ENCODE peak calls at places on chromosomes 1 and 21, in four cellular contexts. J, I, K and X are unnamed samples.

GRCh38 chr1:203656796-203657620 is 30.4 kb downstream of the ATP2B4 start:
- DNase-seq in I (no peak), K (no peak), J (no peak), X (no peak)

GRCh38 chr1:158028956-158029355 is 35.5 kb downstream of the KIRREL1 start:
- DNase-seq in J (no peak), K (no peak), I (peak), X (no peak)

GRCh38 chr1:65002508-65003315 is 36.4 kb upstream of the JAK1 start:
- DNase-seq in J (peak), I (peak), K (peak), X (peak)

GRCh38 chr1:163106364-163106987 is 37.3 kb downstream of the RGS4 start:
- DNase-seq in I (no peak), K (no peak), J (no peak), X (no peak)

GRCh38 chr1:155867766-155868165 is 8.4 kb downstream of the SYT11 start:
- DNase-seq in J (no peak), K (no peak), I (no peak), X (no peak)

GRCh38 chr21:41537356-41537755 is 29.4 kb upstream of the TMPRSS2 start:
- DNase-seq in J (no peak), K (no peak), I (no peak), X (no peak)

GRCh38 chr1:12369258-12369657 is 139.4 kb downstream of the VPS13D start:
- DNase-seq in J (no peak), K (no peak), I (no peak), X (no peak)

GRCh38 chr1:32816676-32817158 is 441 bp downstream of the YARS1 start:
- DNase-seq in K (no peak), I (peak), J (peak), X (no peak)

GRCh38 chr1:39387452-39387851 is 104.0 kb upstream of the BMP8A start:
- DNase-seq in K (no peak), I (peak), J (no peak), X (no peak)

GRCh38 chr1:181503130-181503810 is 20.0 kb downstream of the CACNA1E start:
- DNase-seq in I (no peak), J (no peak), K (peak), X (peak)

GRCh38 chr1:79207331-79207730 is 200.8 kb upstream of the ADGRL4 start:
- DNase-seq in K (no peak), J (no peak), I (no peak), X (no peak)

GRCh38 chr1:84851839-84852238 is 41.2 kb downstream of the LPAR3 start:
- DNase-seq in J (no peak), K (no peak), I (peak), X (no peak)

GRCh38 chr1:53462769-53463501 is 3.7 kb downstream of the DMRTB1 start:
- DNase-seq in J (no peak), K (no peak), I (no peak), X (no peak)

GRCh38 chr1:151124763-151125403 is 21.5 kb downstream of the SEMA6C start:
- DNase-seq in I (no peak), K (no peak), J (peak), X (no peak)

GRCh38 chr1:192157067-192157466 is 1.2 kb upstream of the RGS18 start:
- DNase-seq in J (no peak), K (no peak), I (no peak), X (no peak)

GRCh38 chr1:216425577-216425976 is 2.3 kb upstream of the USH2A start:
- DNase-seq in J (no peak), I (no peak), K (no peak), X (no peak)

GRCh38 chr1:149997585-149998262 is 12.8 kb downstream of the OTUD7B start:
- DNase-seq in I (no peak), J (no peak), K (no peak), X (peak)

GRCh38 chr1:169644298-169644697 is 14.4 kb upstream of the SELP start:
- DNase-seq in I (no peak), J (no peak), K (no peak), X (no peak)

GRCh38 chr21:43029785-43030184 is 45.9 kb downstream of the CBS start:
- DNase-seq in K (no peak), J (no peak), I (no peak), X (no peak)

GRCh38 chr1:47523812-47524170 is 85.9 kb downstream of the FOXD2 start:
- DNase-seq in J (no peak), I (no peak), K (no peak), X (no peak)

GRCh38 chr21:32653326-32653901 is 41.2 kb upstream of the CFAP298 start:
- DNase-seq in I (peak), J (peak), K (no peak), X (no peak)

GRCh38 chr21:27513016-27513415 is 546.1 kb upstream of the ADAMTS5 start:
- DNase-seq in I (no peak), K (no peak), J (no peak), X (no peak)

GRCh38 chr1:189151361-189151760 is 1326.3 kb downstream of the BRINP3 start:
- DNase-seq in I (no peak), K (no peak), J (no peak), X (no peak)

GRCh38 chr1:111669268-111669667 is 49.7 kb downstream of the RAP1A start:
- DNase-seq in K (no peak), J (no peak), I (no peak), X (no peak)

GRCh38 chr1:29017975-29018712 is 103.8 kb downstream of the EPB41 start:
- DNase-seq in I (no peak), J (no peak), K (no peak), X (no peak)

GRCh38 chr1:3240524-3241235 is 171.7 kb downstream of the PRDM16 start:
- DNase-seq in K (no peak), J (no peak), I (no peak), X (no peak)

GRCh38 chr1:6408023-6408422 is 11.7 kb downstream of the HES2 start:
- DNase-seq in J (no peak), K (no peak), I (no peak), X (no peak)

GRCh38 chr21:45001134-45002095 is 61.6 kb downstream of the SLX9 start:
- DNase-seq in K (peak), J (no peak), I (peak), X (no peak)

GRCh38 chr1:156836041-156836654 is 19.5 kb upstream of the SH2D2A start:
- DNase-seq in J (no peak), K (no peak), I (no peak), X (no peak)

GRCh38 chr1:197327776-197328364 is 59.8 kb downstream of the CRB1 start:
- DNase-seq in K (no peak), I (peak), J (no peak), X (no peak)

GRCh38 chr1:66747500-66747899 is 4.8 kb upstream of the DYNLT5 start:
- DNase-seq in I (no peak), J (no peak), K (no peak), X (no peak)

GRCh38 chr1:150627821-150628410 is 1.5 kb downstream of the ENSA start:
- DNase-seq in J (no peak), I (no peak), K (no peak), X (no peak)

GRCh38 chr1:185529673-185530072 is 204.5 kb upstream of the HMCN1 start:
- DNase-seq in J (no peak), K (no peak), I (no peak), X (no peak)

GRCh38 chr1:207323425-207323976 is 2.0 kb downstream of the CD55 start:
- DNase-seq in I (no peak), K (no peak), J (no peak), X (no peak)

GRCh38 chr1:207318072-207318619 is 3.3 kb upstream of the CD55 start:
- DNase-seq in J (no peak), I (no peak), K (no peak), X (no peak)

GRCh38 chr1:207321790-207322530 is 482 bp downstream of the CD55 start:
- DNase-seq in I (peak), K (no peak), J (peak), X (no peak)

GRCh38 chr1:207319207-207319606 is 2.3 kb upstream of the CD55 start:
- DNase-seq in I (no peak), K (no peak), J (no peak), X (no peak)

DNA sequence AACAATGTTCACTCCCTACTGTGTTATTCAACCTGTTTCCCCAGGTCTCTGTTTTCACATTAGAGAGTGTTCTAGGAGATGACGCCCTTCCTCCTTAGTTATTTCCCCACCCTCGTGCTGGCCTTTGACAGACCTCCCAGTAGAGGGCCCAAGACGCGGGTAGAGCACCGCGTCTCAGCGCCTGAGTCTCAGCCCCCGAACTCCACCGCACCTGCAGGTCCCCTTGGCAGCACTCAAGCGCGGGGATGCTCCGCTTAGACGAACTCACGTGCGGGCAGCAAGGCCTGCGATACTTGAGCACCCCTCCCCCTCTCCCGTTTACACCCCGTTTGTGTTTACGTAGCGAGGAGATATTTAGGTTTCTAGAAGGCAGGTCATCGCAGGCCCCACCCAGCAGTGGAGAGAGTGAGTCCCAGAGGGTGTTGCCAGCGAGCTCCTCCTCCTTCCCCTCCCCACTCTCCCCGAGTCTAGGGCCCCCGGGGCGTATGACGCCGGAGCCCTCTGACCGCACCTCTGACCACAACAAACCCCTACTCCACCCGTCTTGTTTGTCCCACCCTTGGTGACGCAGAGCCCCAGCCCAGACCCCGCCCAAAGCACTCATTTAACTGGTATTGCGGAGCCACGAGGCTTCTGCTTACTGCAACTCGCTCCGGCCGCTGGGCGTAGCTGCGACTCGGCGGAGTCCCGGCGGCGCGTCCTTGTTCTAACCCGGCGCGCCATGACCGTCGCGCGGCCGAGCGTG is at the start of gene CD55:
- DNase-seq in I (peak), J (peak), K (peak), X (peak)
- TF ChIP-seq POLR2A in I (peak), J (peak), K (peak), X (peak)

DNA sequence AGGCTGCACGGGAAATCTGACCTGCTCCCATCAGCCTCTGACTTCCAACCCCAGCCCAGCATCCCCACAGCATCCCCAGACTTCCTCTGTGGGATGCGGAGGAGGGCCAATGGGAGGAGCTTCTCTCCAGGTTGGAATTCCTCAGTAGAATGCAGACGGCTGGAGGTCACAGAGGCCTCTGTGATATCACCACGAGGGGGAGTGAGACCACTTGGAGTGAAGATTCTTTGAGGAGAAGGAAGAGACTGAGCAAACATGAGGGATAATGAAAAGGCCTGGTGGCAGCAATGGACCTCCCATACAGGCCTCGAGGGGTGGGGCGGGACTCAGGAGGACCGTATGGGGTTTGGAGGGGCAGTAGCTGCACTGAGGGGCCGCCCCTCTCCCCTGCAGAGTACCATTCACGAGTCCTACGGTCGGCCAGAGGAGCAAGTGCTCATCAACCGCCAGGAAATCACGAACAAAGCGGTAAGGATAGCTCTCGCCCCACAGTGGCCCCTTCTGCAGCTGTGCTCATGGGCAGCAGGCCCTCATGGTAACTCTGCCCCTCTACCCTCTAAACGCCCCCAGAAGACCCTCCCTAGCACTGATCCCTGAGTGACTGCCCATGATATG is at the start of gene CATSPER4:
- DNase-seq in K (no peak), I (peak), J (peak), X (no peak)
- TF ChIP-seq CTCF in K (no peak), I (no peak), J (no peak), X (no peak)

GRCh38 chr1:43206721-43207228 is 34.6 kb downstream of the CFAP57 start:
- DNase-seq in J (no peak), K (peak), I (peak), X (no peak)
- H3K4me3 ChIP-seq in J (no peak), K (no peak), I (peak), X (no peak)

GRCh38 chr21:46323710-46324389 is at the start of the genes C21orf58 and PCNT:
- DNase-seq in I (peak), J (peak), K (peak), X (peak)

GRCh38 chr21:46324390-46325072 is 575 bp downstream of the PCNT start:
- DNase-seq in J (peak), K (peak), I (peak), X (peak)

GRCh38 chr21:46323227-46323709 is 402 bp downstream of the C21orf58 start:
- DNase-seq in I (no peak), K (no peak), J (no peak), X (no peak)

GRCh38 chr21:46320331-46320801 is 3.3 kb downstream of the C21orf58 start:
- DNase-seq in J (no peak), I (no peak), K (no peak), X (no peak)

DNA sequence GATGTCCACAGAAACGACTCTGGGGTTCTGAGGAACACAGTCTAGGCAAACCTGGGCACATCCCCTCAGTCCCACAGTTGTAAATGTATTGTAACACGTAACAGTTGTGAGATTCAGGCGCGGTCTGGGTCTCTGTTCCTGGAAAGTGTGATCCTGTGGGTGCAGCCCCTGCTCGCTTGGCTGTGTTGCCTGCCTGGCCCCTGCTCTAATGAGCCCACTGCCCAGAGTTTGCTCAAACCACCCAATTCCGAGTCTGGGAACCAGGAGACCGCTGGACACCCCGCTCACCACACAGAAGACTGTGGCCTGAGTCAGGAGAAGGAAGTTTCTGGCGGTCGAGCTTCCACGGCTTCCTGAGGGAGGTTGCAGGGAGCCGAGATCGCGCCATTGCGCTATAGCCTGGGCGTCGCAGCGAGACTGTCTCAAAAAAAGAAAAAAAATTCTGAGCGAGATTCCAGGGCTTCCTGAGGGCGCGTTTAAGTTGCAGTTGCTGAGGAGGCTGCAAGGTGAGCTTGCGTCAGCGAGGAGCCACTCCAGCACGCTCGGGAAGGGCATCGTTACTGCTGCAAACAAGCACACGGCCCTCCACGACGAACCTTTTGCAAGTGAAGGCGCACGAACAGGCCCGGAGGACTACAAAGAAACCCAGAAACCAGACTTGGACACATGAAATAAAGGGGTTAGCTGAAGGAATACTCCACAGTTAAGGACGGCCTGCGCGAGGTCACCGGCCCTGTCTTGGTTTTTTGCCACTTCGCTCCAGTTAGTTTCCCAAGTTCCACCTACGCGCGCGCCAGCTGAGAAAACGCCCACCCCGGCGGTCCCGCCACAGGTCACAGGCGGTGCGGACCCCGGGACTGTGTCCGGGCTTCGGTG is 1.1 kb downstream of the C21orf58 start:
- DNase-seq in K (no peak), I (peak), J (no peak), X (no peak)
- TF ChIP-seq POLR2A in K (no peak), I (no peak), J (no peak), X (no peak)

GRCh38 chr1:14924455-14925325 is 228.9 kb upstream of the TMEM51 start:
- DNase-seq in J (peak), I (no peak), K (peak), X (no peak)
- TF ChIP-seq CTCF in J (no peak), I (peak), K (no peak), X (no peak)